ENCODE peak calls at places on chromosomes 16 and 17, in four cellular contexts. One of them, this sample, is unnamed.

GRCh38 chr17:10192963-10193362 is 5.4 kb downstream of the GAS7 start:
- DNase-seq in mesendoderm: no peak
- DNase-seq in HCT116: no peak
- DNase-seq in H9: no peak
- DNase-seq in this sample: no peak

GRCh38 chr16:14168146-14168545 is 97.0 kb downstream of the MRTFB start:
- DNase-seq in H9: no peak
- DNase-seq in mesendoderm: no peak
- DNase-seq in HCT116: no peak
- DNase-seq in this sample: no peak

GRCh38 chr16:18979936-18980335 is 3.8 kb upstream of the TMC7 start:
- DNase-seq in HCT116: no peak
- DNase-seq in mesendoderm: no peak
- DNase-seq in H9: no peak
- DNase-seq in this sample: no peak

GRCh38 chr16:84243732-84244131 is 3.9 kb upstream of the KCNG4 start:
- DNase-seq in HCT116: no peak
- DNase-seq in H9: no peak
- DNase-seq in mesendoderm: no peak
- DNase-seq in this sample: no peak

GRCh38 chr17:35684046-35684802 is 47.2 kb upstream of the RASL10B start:
- DNase-seq in HCT116: no peak
- DNase-seq in H9: peak
- DNase-seq in mesendoderm: peak
- DNase-seq in this sample: no peak

GRCh38 chr16:85724126-85724879 is 26.6 kb downstream of the C16orf74 start:
- DNase-seq in H9: no peak
- DNase-seq in mesendoderm: no peak
- DNase-seq in HCT116: no peak
- DNase-seq in this sample: no peak

GRCh38 chr17:58666858-58667267 is 25.0 kb downstream of the TEX14 start:
- DNase-seq in mesendoderm: no peak
- DNase-seq in HCT116: peak
- DNase-seq in H9: peak
- DNase-seq in this sample: no peak

GRCh38 chr17:63134867-63135266 is 168.8 kb downstream of the TANC2 start:
- DNase-seq in HCT116: no peak
- DNase-seq in mesendoderm: no peak
- DNase-seq in H9: no peak
- DNase-seq in this sample: no peak

GRCh38 chr17:42163696-42164407 is 9.1 kb upstream of the RAB5C start:
- DNase-seq in H9: no peak
- DNase-seq in HCT116: no peak
- DNase-seq in mesendoderm: no peak
- DNase-seq in this sample: no peak

GRCh38 chr17:57968456-57968855 is 13.2 kb upstream of the CUEDC1 start:
- DNase-seq in HCT116: no peak
- DNase-seq in mesendoderm: no peak
- DNase-seq in H9: no peak
- DNase-seq in this sample: no peak

GRCh38 chr17:42002792-42003301 is 14.4 kb downstream of the DNAJC7 start:
- DNase-seq in mesendoderm: no peak
- DNase-seq in HCT116: no peak
- DNase-seq in H9: no peak
- DNase-seq in this sample: no peak

GRCh38 chr17:74437702-74438101 is 5.8 kb downstream of the GPRC5C start:
- DNase-seq in mesendoderm: peak
- DNase-seq in HCT116: peak
- DNase-seq in H9: no peak
- DNase-seq in this sample: no peak

GRCh38 chr16:8905795-8906591 is 23.8 kb downstream of the LITAFD start:
- DNase-seq in mesendoderm: peak
- DNase-seq in H9: peak
- DNase-seq in HCT116: no peak
- DNase-seq in this sample: no peak

GRCh38 chr17:31843382-31843780 is 15.7 kb downstream of the COPRS start:
- DNase-seq in H9: no peak
- DNase-seq in HCT116: no peak
- DNase-seq in mesendoderm: no peak
- DNase-seq in this sample: no peak

GRCh38 chr16:3439637-3440036 is 3.7 kb downstream of the ZNF597 start:
- DNase-seq in HCT116: no peak
- DNase-seq in mesendoderm: no peak
- DNase-seq in H9: no peak
- DNase-seq in this sample: no peak

GRCh38 chr17:39631403-39631802 is 4.7 kb downstream of the PPP1R1B start:
- DNase-seq in HCT116: no peak
- DNase-seq in H9: peak
- DNase-seq in mesendoderm: peak
- DNase-seq in this sample: no peak

GRCh38 chr16:14501331-14502255 is 128.5 kb downstream of the PARN start:
- DNase-seq in mesendoderm: peak
- DNase-seq in HCT116: peak
- DNase-seq in H9: peak
- DNase-seq in this sample: peak

GRCh38 chr16:85037050-85037410 is 9.4 kb downstream of the KIAA0513 start:
- DNase-seq in HCT116: peak
- DNase-seq in mesendoderm: no peak
- DNase-seq in H9: no peak
- DNase-seq in this sample: peak

GRCh38 chr17:52930145-52930544 is 771.6 kb upstream of the CA10 start:
- DNase-seq in H9: no peak
- DNase-seq in HCT116: no peak
- DNase-seq in mesendoderm: no peak
- DNase-seq in this sample: no peak

GRCh38 chr17:18026408-18026776 is 12.6 kb downstream of the ATPAF2 start:
- DNase-seq in H9: no peak
- DNase-seq in HCT116: no peak
- DNase-seq in mesendoderm: no peak
- DNase-seq in this sample: no peak

GRCh38 chr17:28792877-28793666 is 49.3 kb downstream of the TRAF4 start:
- DNase-seq in H9: no peak
- DNase-seq in mesendoderm: peak
- DNase-seq in HCT116: no peak
- DNase-seq in this sample: no peak

GRCh38 chr17:75624714-75625345 is 8.4 kb upstream of the SMIM5 start:
- DNase-seq in H9: no peak
- DNase-seq in mesendoderm: no peak
- DNase-seq in HCT116: no peak
- DNase-seq in this sample: no peak

GRCh38 chr17:57097832-57098421 is 12.9 kb downstream of the AKAP1 start:
- DNase-seq in mesendoderm: no peak
- DNase-seq in HCT116: no peak
- DNase-seq in H9: no peak
- DNase-seq in this sample: no peak

GRCh38 chr16:69611103-69611640 is 45.4 kb downstream of the NFAT5 start:
- DNase-seq in HCT116: no peak
- DNase-seq in H9: no peak
- DNase-seq in mesendoderm: no peak
- DNase-seq in this sample: no peak

GRCh38 chr16:7602424-7602935 is 269.8 kb downstream of the RBFOX1 start:
- DNase-seq in mesendoderm: peak
- DNase-seq in H9: no peak
- DNase-seq in HCT116: no peak
- DNase-seq in this sample: no peak

GRCh38 chr16:4323845-4324478 is 8.1 kb downstream of the GLIS2 start:
- DNase-seq in H9: peak
- DNase-seq in HCT116: no peak
- DNase-seq in mesendoderm: peak
- DNase-seq in this sample: no peak

GRCh38 chr16:27406729-27407128 is 4.8 kb downstream of the IL21R start:
- DNase-seq in HCT116: no peak
- DNase-seq in mesendoderm: no peak
- DNase-seq in H9: no peak
- DNase-seq in this sample: no peak

DNA sequence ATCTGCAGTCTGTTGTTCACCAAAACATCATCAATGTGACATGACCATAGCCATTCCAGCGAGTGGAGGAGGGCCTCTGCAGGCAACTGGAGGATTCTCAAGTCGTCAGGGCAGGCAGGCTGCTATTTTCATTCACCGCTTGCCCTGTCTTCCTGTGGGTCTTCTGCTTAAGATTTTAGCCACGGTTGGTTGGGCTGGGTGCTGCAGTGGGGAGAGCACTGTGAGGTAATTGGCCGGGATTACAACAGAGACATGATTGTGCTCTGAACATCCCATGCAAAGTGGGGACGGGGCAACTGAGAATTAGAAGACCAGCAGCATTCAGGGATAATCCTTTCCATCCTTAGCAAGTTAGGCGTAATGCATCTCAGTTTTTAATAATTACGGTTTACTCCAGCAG is 245.9 kb downstream of the CPPED1 start:
- DNase-seq in mesendoderm: no peak
- DNase-seq in H9: no peak
- DNase-seq in HCT116: no peak
- DNase-seq in this sample: no peak
- H3K9ac ChIP-seq in mesendoderm: no peak
- H3K9ac ChIP-seq in H9: no peak
- H3K9ac ChIP-seq in HCT116: no peak
- H3K9ac ChIP-seq in this sample: no peak

GRCh38 chr17:82253179-82253544 is 20.3 kb downstream of the CSNK1D start:
- DNase-seq in HCT116: no peak
- DNase-seq in mesendoderm: no peak
- DNase-seq in H9: no peak
- DNase-seq in this sample: no peak
- H3K9ac ChIP-seq in HCT116: no peak
- H3K9ac ChIP-seq in mesendoderm: no peak
- H3K9ac ChIP-seq in H9: no peak
- H3K9ac ChIP-seq in this sample: no peak

DNA sequence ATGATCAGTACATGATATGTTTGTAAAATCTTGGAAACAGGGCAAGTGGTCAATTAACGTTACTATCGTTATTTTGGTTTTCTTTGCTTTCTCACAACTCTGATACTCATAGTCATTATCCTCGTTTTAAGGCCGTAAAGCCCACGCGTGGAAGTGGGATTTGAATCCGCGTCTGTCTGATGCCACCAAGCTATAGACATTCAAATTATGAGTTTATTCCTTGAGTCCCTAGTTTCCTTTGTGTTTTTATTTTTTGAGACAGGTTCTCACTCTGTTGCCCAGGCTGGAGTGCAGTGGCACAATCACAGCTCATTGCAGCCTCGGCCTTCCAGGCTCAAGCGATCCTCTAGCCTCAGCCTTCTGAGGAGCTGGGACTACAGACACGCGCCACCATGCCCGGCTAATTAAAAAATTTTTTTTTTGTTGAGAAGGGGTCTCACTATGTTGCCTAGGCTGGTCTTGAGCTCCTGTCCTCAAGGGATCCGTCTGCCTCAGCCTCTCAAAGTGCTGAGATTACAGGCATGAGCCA is 1.0 kb downstream of the DCTN5 start:
- DNase-seq in mesendoderm: no peak
- DNase-seq in HCT116: no peak
- DNase-seq in H9: no peak
- DNase-seq in this sample: no peak
- H3K9ac ChIP-seq in mesendoderm: peak
- H3K9ac ChIP-seq in HCT116: peak
- H3K9ac ChIP-seq in H9: peak
- H3K9ac ChIP-seq in this sample: peak

GRCh38 chr16:56939801-56940200 is 7.9 kb downstream of the HERPUD1 start:
- DNase-seq in HCT116: no peak
- DNase-seq in H9: no peak
- DNase-seq in mesendoderm: no peak
- DNase-seq in this sample: no peak
- H3K9ac ChIP-seq in HCT116: no peak
- H3K9ac ChIP-seq in H9: no peak
- H3K9ac ChIP-seq in mesendoderm: no peak
- H3K9ac ChIP-seq in this sample: no peak

GRCh38 chr16:72317378-72317777 is 145.4 kb upstream of the PMFBP1 start:
- DNase-seq in H9: no peak
- DNase-seq in HCT116: no peak
- DNase-seq in mesendoderm: no peak
- DNase-seq in this sample: no peak

GRCh38 chr16:72311426-72311825 is 139.5 kb upstream of the PMFBP1 start:
- DNase-seq in HCT116: no peak
- DNase-seq in mesendoderm: peak
- DNase-seq in H9: no peak
- DNase-seq in this sample: no peak

GRCh38 chr16:72309001-72309400 is 137.0 kb upstream of the PMFBP1 start:
- DNase-seq in HCT116: no peak
- DNase-seq in H9: no peak
- DNase-seq in mesendoderm: no peak
- DNase-seq in this sample: no peak

GRCh38 chr16:72312862-72313261 is 140.9 kb upstream of the PMFBP1 start:
- DNase-seq in mesendoderm: no peak
- DNase-seq in H9: no peak
- DNase-seq in HCT116: no peak
- DNase-seq in this sample: no peak

GRCh38 chr16:72313903-72314302 is 141.9 kb upstream of the PMFBP1 start:
- DNase-seq in HCT116: no peak
- DNase-seq in H9: no peak
- DNase-seq in mesendoderm: no peak
- DNase-seq in this sample: no peak
- H3K9ac ChIP-seq in HCT116: no peak
- H3K9ac ChIP-seq in H9: no peak
- H3K9ac ChIP-seq in mesendoderm: no peak
- H3K9ac ChIP-seq in this sample: no peak

GRCh38 chr16:66554021-66554420 is 1.6 kb downstream of the CKLF start:
- DNase-seq in HCT116: no peak
- DNase-seq in mesendoderm: no peak
- DNase-seq in H9: no peak
- DNase-seq in this sample: no peak
- H3K9ac ChIP-seq in HCT116: no peak
- H3K9ac ChIP-seq in mesendoderm: no peak
- H3K9ac ChIP-seq in H9: no peak
- H3K9ac ChIP-seq in this sample: no peak

DNA sequence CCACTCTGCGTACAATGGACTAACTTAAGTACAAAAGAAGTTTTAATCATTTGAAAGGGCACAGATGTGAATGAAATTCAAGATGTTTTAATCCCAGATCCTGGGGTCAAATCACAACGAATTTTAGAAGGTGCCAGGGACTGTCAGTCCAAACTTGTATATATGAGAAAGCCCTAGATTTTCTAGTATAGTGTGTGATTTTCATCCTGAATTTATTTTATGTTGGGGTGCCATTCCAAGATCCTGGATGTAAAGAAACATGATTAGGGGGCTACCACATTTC is 64.3 kb downstream of the TUBD1 start:
- DNase-seq in HCT116: no peak
- DNase-seq in H9: no peak
- DNase-seq in mesendoderm: no peak
- DNase-seq in this sample: no peak
- H3K9ac ChIP-seq in HCT116: peak
- H3K9ac ChIP-seq in H9: no peak
- H3K9ac ChIP-seq in mesendoderm: no peak
- H3K9ac ChIP-seq in this sample: peak

GRCh38 chr17:71409712-71410111 is 711.1 kb upstream of the SOX9 start:
- DNase-seq in HCT116: no peak
- DNase-seq in mesendoderm: no peak
- DNase-seq in H9: no peak
- DNase-seq in this sample: peak
- H3K9ac ChIP-seq in HCT116: no peak
- H3K9ac ChIP-seq in mesendoderm: no peak
- H3K9ac ChIP-seq in H9: no peak
- H3K9ac ChIP-seq in this sample: no peak